ENCODE peak calls at places on chromosomes 7 and 10, in four cellular contexts. Y is GM12878, V is K562, C is H1. Q is an unnamed sample. For H3K4me1, the result is how much of the 10 kb centered on the place peaks cover.

GRCh38 chr10:77548157-77548556 is 89.5 kb downstream of the KCNMA1 start:
- DNase-seq in V (no peak), C (no peak), Y (no peak), Q (no peak)

GRCh38 chr7:77383333-77383740 is 32.8 kb downstream of the GSAP start:
- DNase-seq in C (no peak), V (no peak), Y (no peak), Q (peak)

GRCh38 chr10:122419890-122420623 is 34.4 kb upstream of the ARMS2 start:
- DNase-seq in V (no peak), C (no peak), Y (no peak), Q (no peak)

GRCh38 chr7:4809091-4809591 is 33.7 kb downstream of the AP5Z1 start:
- DNase-seq in Y (no peak), V (no peak), C (no peak), Q (no peak)

GRCh38 chr10:13848530-13849425 is 262.0 kb downstream of the PRPF18 start:
- DNase-seq in V (no peak), Y (no peak), C (no peak), Q (no peak)

GRCh38 chr7:26279405-26279804 is 12.3 kb upstream of the SNX10 start:
- DNase-seq in V (no peak), C (no peak), Y (no peak), Q (no peak)

GRCh38 chr7:100162874-100163533 is 4.5 kb upstream of the TRAPPC14 start:
- DNase-seq in Y (no peak), V (peak), C (no peak), Q (no peak)

GRCh38 chr7:151736403-151736909 is 140.5 kb downstream of the PRKAG2 start:
- DNase-seq in V (no peak), Y (no peak), C (peak), Q (peak)

GRCh38 chr10:9137368-9137767 is 1082.9 kb downstream of the GATA3 start:
- DNase-seq in V (no peak), C (no peak), Y (no peak), Q (no peak)

GRCh38 chr7:142012825-142013506 is 17.3 kb downstream of the MGAM start:
- DNase-seq in V (no peak), C (no peak), Y (no peak), Q (peak)

GRCh38 chr7:130394421-130395188 is 14.3 kb downstream of the CPA1 start:
- DNase-seq in V (no peak), C (no peak), Y (no peak), Q (no peak)

GRCh38 chr10:79270471-79271246 is 76.6 kb upstream of the PPIF start:
- DNase-seq in C (no peak), Y (no peak), V (peak), Q (no peak)
- H3K4me1 ChIP-seq in C (under half), Y (under half), V (under half), Q (under half)

GRCh38 chr10:71840177-71840711 is 10.8 kb downstream of the PSAP start:
- DNase-seq in C (peak), V (no peak), Y (no peak), Q (peak)
- TF ChIP-seq YY1 in C (peak), V (no peak), Y (no peak), Q (no peak)

DNA sequence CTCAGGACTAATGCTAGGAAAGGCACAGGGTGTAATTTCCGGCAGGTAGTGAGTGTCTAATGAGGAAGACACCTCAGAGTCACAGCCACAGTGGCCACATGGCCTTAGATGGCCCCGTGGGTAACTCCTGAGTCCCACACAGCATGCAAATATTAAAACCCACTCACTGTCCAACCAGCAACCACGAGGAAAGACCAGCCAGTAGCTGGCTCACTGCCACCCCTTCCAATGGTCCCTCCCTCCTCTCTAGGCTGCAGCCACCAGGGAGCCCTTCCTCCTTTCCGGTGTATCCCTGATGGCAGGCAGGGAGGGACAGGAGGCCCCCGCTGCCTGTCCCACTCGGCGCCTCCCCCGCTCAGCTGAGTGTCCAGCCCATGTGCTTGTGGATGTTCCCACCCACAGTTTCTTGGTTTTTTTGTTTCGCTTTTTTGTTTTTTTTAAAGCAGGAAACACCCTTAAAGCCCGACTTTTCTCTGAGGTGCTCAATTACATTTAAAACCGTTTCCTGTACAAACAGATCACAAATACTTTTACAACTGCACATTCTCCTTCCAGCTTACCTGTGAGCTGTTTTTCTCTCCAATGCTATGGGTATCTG is 9.2 kb downstream of the BNIP3 start:
- DNase-seq in Y (no peak), V (peak), C (no peak), Q (no peak)
- H3K4me1 ChIP-seq in Y (under half), V (under half), C (under half), Q (under half)

GRCh38 chr7:29091722-29092121 is 54.6 kb downstream of the CPVL start:
- DNase-seq in C (no peak), Y (no peak), V (no peak), Q (no peak)

GRCh38 chr7:29100857-29101256 is 45.5 kb downstream of the CPVL start:
- DNase-seq in C (no peak), V (no peak), Y (no peak), Q (no peak)

GRCh38 chr7:29099896-29100847 is 46.2 kb downstream of the CPVL start:
- DNase-seq in Y (no peak), V (no peak), C (no peak), Q (no peak)

GRCh38 chr7:29091121-29091601 is 55.2 kb downstream of the CPVL start:
- DNase-seq in C (no peak), V (no peak), Y (no peak), Q (peak)

GRCh38 chr7:29095666-29096560 is 50.4 kb downstream of the CPVL start:
- DNase-seq in Y (no peak), V (no peak), C (no peak), Q (no peak)
- TF ChIP-seq YY1 in Y (no peak), V (no peak), C (no peak), Q (no peak)

GRCh38 chr10:95291634-95292039 is 834 bp upstream of the PDLIM1 start:
- DNase-seq in C (no peak), V (no peak), Y (no peak), Q (no peak)

GRCh38 chr10:95289003-95289920 is 1.5 kb downstream of the PDLIM1 start:
- DNase-seq in V (peak), Y (no peak), C (no peak), Q (no peak)

GRCh38 chr10:95289921-95290421 is 832 bp downstream of the PDLIM1 start:
- DNase-seq in V (no peak), Y (no peak), C (no peak), Q (no peak)

GRCh38 chr10:95290446-95290800 is 380 bp downstream of the PDLIM1 start:
- DNase-seq in V (no peak), C (no peak), Y (no peak), Q (no peak)

DNA sequence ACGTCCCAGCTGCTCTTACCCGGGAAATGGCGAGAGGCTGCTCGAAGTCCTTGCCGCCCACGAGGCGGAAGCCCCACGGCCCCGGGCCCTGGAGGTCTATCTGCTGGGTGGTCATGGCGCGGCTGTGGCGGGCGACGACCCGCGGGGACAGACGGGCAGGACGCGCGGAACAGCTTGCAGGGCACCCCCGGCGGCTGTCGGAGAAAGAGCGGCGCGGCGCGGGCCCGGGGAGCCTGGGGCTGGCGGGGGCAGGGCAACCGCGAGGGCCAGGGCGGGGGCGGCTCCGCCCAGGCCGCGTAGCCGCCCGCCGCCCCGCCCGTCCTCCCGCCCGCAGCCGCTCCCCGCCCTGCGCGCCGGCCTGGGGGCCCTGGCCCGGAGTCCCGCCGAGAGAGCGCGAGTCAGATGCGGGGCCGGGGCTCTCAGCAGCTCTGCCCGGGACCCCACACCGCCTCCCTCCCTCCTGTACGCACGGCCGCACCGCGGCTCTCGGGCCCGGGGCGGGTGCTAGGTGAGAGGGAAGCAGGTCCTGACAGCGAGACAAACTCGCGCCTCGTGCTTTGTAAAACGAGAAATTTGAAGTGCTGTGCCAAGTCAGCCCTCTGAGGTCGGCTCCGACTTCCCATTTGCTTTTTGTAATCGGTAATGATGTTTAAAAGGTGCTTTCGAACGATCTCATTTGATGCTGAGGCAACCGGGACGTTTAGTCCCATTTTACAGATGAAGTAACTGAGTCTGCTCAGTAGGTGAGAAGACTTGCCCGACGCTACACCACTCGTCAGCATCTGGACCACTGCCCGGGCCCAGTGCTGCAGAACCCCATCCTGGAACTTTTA is at the start of gene PDLIM1:
- DNase-seq in V (peak), C (no peak), Y (no peak), Q (no peak)
- H3K4me1 ChIP-seq in V (under half), C (under half), Y (under half), Q (under half)

Q was measured in NT2/D1.